ENCODE peak calls at places on chromosomes 3 and 15, in four cellular contexts. P, H, O and Y are unnamed samples.

GRCh38 chr15:33699691-33700447 is 268.4 kb upstream of the CHRM5 start:
- DNase-seq in P (no peak), H (no peak), O (no peak), Y (peak)

GRCh38 chr3:66609660-66610547 is 109.1 kb upstream of the LRIG1 start:
- DNase-seq in O (peak), H (no peak), P (peak), Y (no peak)

GRCh38 chr3:53708001-53708621 is 138.1 kb downstream of the CHDH start:
- DNase-seq in H (no peak), O (no peak), P (no peak), Y (no peak)

GRCh38 chr15:55703873-55704285 is 39.1 kb downstream of the PRTG start:
- DNase-seq in P (no peak), O (no peak), H (no peak), Y (peak)

GRCh38 chr3:154095832-154096421 is 25.3 kb upstream of the ARHGEF26 start:
- DNase-seq in O (no peak), P (no peak), H (no peak), Y (peak)

GRCh38 chr15:62777657-62778056 is 264.9 kb upstream of the TPM1 start:
- DNase-seq in O (no peak), P (no peak), H (no peak), Y (peak)

GRCh38 chr3:100230715-100231114 is 30.1 kb upstream of the TBC1D23 start:
- DNase-seq in P (no peak), O (no peak), H (no peak), Y (no peak)

GRCh38 chr3:196272826-196273225 is 14.7 kb downstream of the PCYT1A start:
- DNase-seq in O (no peak), P (no peak), H (no peak), Y (no peak)

GRCh38 chr3:65963787-65964707 is 74.7 kb downstream of the MAGI1 start:
- DNase-seq in H (peak), O (no peak), P (no peak), Y (peak)

GRCh38 chr3:44069276-44069675 is 172.4 kb upstream of the TOPAZ1 start:
- DNase-seq in H (no peak), O (no peak), P (no peak), Y (no peak)

GRCh38 chr3:109432833-109433232 is 95.5 kb upstream of the DPPA4 start:
- DNase-seq in O (peak), H (no peak), P (no peak), Y (no peak)

GRCh38 chr15:57873564-57874209 is 167.2 kb downstream of the POLR2M start:
- DNase-seq in O (no peak), H (no peak), P (no peak), Y (peak)

GRCh38 chr3:12316721-12317351 is 28.0 kb downstream of the PPARG start:
- DNase-seq in H (no peak), O (no peak), P (no peak), Y (no peak)

GRCh38 chr3:131402391-131403039 is 20.9 kb downstream of the NUDT16 start:
- DNase-seq in P (no peak), O (no peak), H (no peak), Y (peak)

GRCh38 chr3:157130138-157130880 is 29.6 kb downstream of the CCNL1 start:
- DNase-seq in H (peak), P (peak), O (peak), Y (peak)

GRCh38 chr3:64674591-64675076 is 13.2 kb downstream of the ADAMTS9 start:
- DNase-seq in P (no peak), H (no peak), O (no peak), Y (no peak)

GRCh38 chr15:91465086-91465485 is 365.0 kb downstream of the SV2B start:
- DNase-seq in H (no peak), O (no peak), P (no peak), Y (no peak)

GRCh38 chr15:75672646-75673425 is 25.1 kb downstream of the SNX33 start:
- DNase-seq in P (peak), O (peak), H (no peak), Y (peak)

GRCh38 chr3:188544012-188544411 is 390.1 kb downstream of the LPP start:
- DNase-seq in P (no peak), O (no peak), H (no peak), Y (no peak)

GRCh38 chr15:48411971-48412591 is 80.9 kb downstream of the DUT start:
- DNase-seq in P (no peak), O (no peak), H (no peak), Y (peak)

GRCh38 chr15:45091161-45091560 is 22.8 kb downstream of the DUOX2 start:
- DNase-seq in P (no peak), O (no peak), H (no peak), Y (peak)

GRCh38 chr3:42830437-42831320 is 21.4 kb downstream of the ACKR2 start:
- DNase-seq in H (no peak), O (peak), P (no peak), Y (peak)

GRCh38 chr3:65210026-65210814 is 522.4 kb upstream of the ADAMTS9 start:
- DNase-seq in O (no peak), P (no peak), H (no peak), Y (peak)

GRCh38 chr15:32941823-32942222 is 224.0 kb downstream of the GREM1 start:
- DNase-seq in H (no peak), O (no peak), P (peak), Y (no peak)

GRCh38 chr15:86164222-86164898 is 84.7 kb downstream of the AGBL1 start:
- DNase-seq in H (no peak), O (no peak), P (no peak), Y (peak)

GRCh38 chr3:23387286-23387918 is 184.3 kb downstream of the UBE2E2 start:
- DNase-seq in P (no peak), H (no peak), O (no peak), Y (no peak)

GRCh38 chr3:106842151-106842550 is 535.1 kb upstream of the CCDC54 start:
- DNase-seq in P (no peak), O (no peak), H (no peak), Y (no peak)

GRCh38 chr3:18445421-18446066 is 20.4 kb upstream of the SATB1 start:
- DNase-seq in P (no peak), O (no peak), H (peak), Y (no peak)

GRCh38 chr15:22958487-22959280 is 21.5 kb downstream of the CYFIP1 start:
- DNase-seq in P (no peak), H (no peak), O (no peak), Y (no peak)

GRCh38 chr15:97319316-97319715 is 641.2 kb upstream of the ARRDC4 start:
- DNase-seq in O (no peak), P (no peak), H (no peak), Y (no peak)

GRCh38 chr15:86162676-86163075 is 83.0 kb downstream of the AGBL1 start:
- DNase-seq in O (no peak), H (no peak), P (no peak), Y (no peak)

GRCh38 chr3:53072653-53073552 is 27.0 kb upstream of the SFMBT1 start:
- DNase-seq in H (peak), P (peak), O (peak), Y (peak)

GRCh38 chr15:27358751-27359434 is 387.9 kb downstream of the GABRG3 start:
- DNase-seq in P (peak), O (no peak), H (no peak), Y (no peak)

GRCh38 chr15:101051291-101052030 is 132.3 kb downstream of the LRRK1 start:
- DNase-seq in O (no peak), H (no peak), P (no peak), Y (no peak)

GRCh38 chr15:85777291-85778106 is 17.2 kb downstream of the KLHL25 start:
- DNase-seq in H (no peak), P (no peak), O (no peak), Y (no peak)

GRCh38 chr3:46497556-46498265 is at the start of gene RTP3:
- DNase-seq in P (no peak), H (no peak), O (no peak), Y (no peak)